ENCODE peak calls at places on chromosomes 1 and 21, in ten cellular contexts. One of them, this sample, is unnamed.

GRCh38 chr1:9263276-9263855 is 28.8 kb downstream of the H6PD start:
- DNase-seq in nephron progenitor cell: no peak
- DNase-seq in posterior cingulate gyrus: no peak
- DNase-seq in body of pancreas: no peak
- DNase-seq in left ventricle myocardium superior: no peak
- DNase-seq in AG08396: no peak
- DNase-seq in glutamatergic neuron: no peak
- DNase-seq in WTC11: no peak
- DNase-seq in stimulated activated CD8-positive, alpha-beta memory T cell treated with anti-CD3 and anti-CD28 coated beads, Interleukin-2, amount 100 ng/mL, for 48 hours: no peak
- DNase-seq in mesothelial cell of epicardium: no peak
- DNase-seq in this sample: no peak

GRCh38 chr1:62022348-62022747 is 172.3 kb upstream of the L1TD1 start:
- DNase-seq in nephron progenitor cell: no peak
- DNase-seq in posterior cingulate gyrus: no peak
- DNase-seq in body of pancreas: no peak
- DNase-seq in left ventricle myocardium superior: no peak
- DNase-seq in AG08396: no peak
- DNase-seq in glutamatergic neuron: no peak
- DNase-seq in WTC11: no peak
- DNase-seq in stimulated activated CD8-positive, alpha-beta memory T cell treated with anti-CD3 and anti-CD28 coated beads, Interleukin-2, amount 100 ng/mL, for 48 hours: no peak
- DNase-seq in mesothelial cell of epicardium: no peak
- DNase-seq in this sample: no peak

GRCh38 chr1:47608296-47608875 is 170.5 kb downstream of the FOXD2 start:
- DNase-seq in nephron progenitor cell: no peak
- DNase-seq in posterior cingulate gyrus: no peak
- DNase-seq in body of pancreas: no peak
- DNase-seq in left ventricle myocardium superior: no peak
- DNase-seq in AG08396: no peak
- DNase-seq in glutamatergic neuron: no peak
- DNase-seq in WTC11: no peak
- DNase-seq in stimulated activated CD8-positive, alpha-beta memory T cell treated with anti-CD3 and anti-CD28 coated beads, Interleukin-2, amount 100 ng/mL, for 48 hours: no peak
- DNase-seq in mesothelial cell of epicardium: no peak
- DNase-seq in this sample: no peak

GRCh38 chr1:31707711-31708110 is 3.9 kb upstream of the COL16A1 start:
- DNase-seq in nephron progenitor cell: no peak
- DNase-seq in posterior cingulate gyrus: no peak
- DNase-seq in body of pancreas: no peak
- DNase-seq in left ventricle myocardium superior: no peak
- DNase-seq in AG08396: no peak
- DNase-seq in glutamatergic neuron: no peak
- DNase-seq in WTC11: no peak
- DNase-seq in stimulated activated CD8-positive, alpha-beta memory T cell treated with anti-CD3 and anti-CD28 coated beads, Interleukin-2, amount 100 ng/mL, for 48 hours: no peak
- DNase-seq in mesothelial cell of epicardium: no peak
- DNase-seq in this sample: no peak

GRCh38 chr1:8017495-8018310 is 8.4 kb downstream of the ERRFI1 start:
- DNase-seq in nephron progenitor cell: no peak
- DNase-seq in posterior cingulate gyrus: no peak
- DNase-seq in body of pancreas: no peak
- DNase-seq in left ventricle myocardium superior: no peak
- DNase-seq in AG08396: no peak
- DNase-seq in glutamatergic neuron: no peak
- DNase-seq in WTC11: no peak
- DNase-seq in stimulated activated CD8-positive, alpha-beta memory T cell treated with anti-CD3 and anti-CD28 coated beads, Interleukin-2, amount 100 ng/mL, for 48 hours: no peak
- DNase-seq in mesothelial cell of epicardium: peak; percentile 47
- DNase-seq in this sample: no peak

GRCh38 chr1:201702936-201703335 is 126.0 kb upstream of the IPO9 start:
- DNase-seq in nephron progenitor cell: peak; percentile 45
- DNase-seq in posterior cingulate gyrus: no peak
- DNase-seq in body of pancreas: peak; percentile 81
- DNase-seq in left ventricle myocardium superior: no peak
- DNase-seq in AG08396: no peak
- DNase-seq in glutamatergic neuron: peak; percentile 75
- DNase-seq in WTC11: peak; percentile 69
- DNase-seq in stimulated activated CD8-positive, alpha-beta memory T cell treated with anti-CD3 and anti-CD28 coated beads, Interleukin-2, amount 100 ng/mL, for 48 hours: no peak
- DNase-seq in mesothelial cell of epicardium: no peak
- DNase-seq in this sample: peak; percentile 90

GRCh38 chr1:228265167-228265566 is 57.3 kb downstream of the OBSCN start:
- DNase-seq in nephron progenitor cell: no peak
- DNase-seq in posterior cingulate gyrus: no peak
- DNase-seq in body of pancreas: no peak
- DNase-seq in left ventricle myocardium superior: no peak
- DNase-seq in AG08396: peak; percentile 57
- DNase-seq in glutamatergic neuron: no peak
- DNase-seq in WTC11: no peak
- DNase-seq in stimulated activated CD8-positive, alpha-beta memory T cell treated with anti-CD3 and anti-CD28 coated beads, Interleukin-2, amount 100 ng/mL, for 48 hours: no peak
- DNase-seq in mesothelial cell of epicardium: no peak
- DNase-seq in this sample: no peak

GRCh38 chr1:203539831-203540546 is 46.0 kb downstream of the OPTC start:
- DNase-seq in nephron progenitor cell: no peak
- DNase-seq in posterior cingulate gyrus: no peak
- DNase-seq in body of pancreas: no peak
- DNase-seq in left ventricle myocardium superior: no peak
- DNase-seq in AG08396: no peak
- DNase-seq in glutamatergic neuron: no peak
- DNase-seq in WTC11: no peak
- DNase-seq in stimulated activated CD8-positive, alpha-beta memory T cell treated with anti-CD3 and anti-CD28 coated beads, Interleukin-2, amount 100 ng/mL, for 48 hours: no peak
- DNase-seq in mesothelial cell of epicardium: no peak
- DNase-seq in this sample: no peak

GRCh38 chr1:154970631-154971340 is at the start of gene SHC1:
- DNase-seq in nephron progenitor cell: peak; percentile 91
- DNase-seq in posterior cingulate gyrus: peak; percentile 88
- DNase-seq in body of pancreas: peak; percentile 80
- DNase-seq in left ventricle myocardium superior: peak; percentile 95
- DNase-seq in AG08396: peak; percentile 91
- DNase-seq in glutamatergic neuron: peak; percentile 92
- DNase-seq in WTC11: peak; percentile 96
- DNase-seq in stimulated activated CD8-positive, alpha-beta memory T cell treated with anti-CD3 and anti-CD28 coated beads, Interleukin-2, amount 100 ng/mL, for 48 hours: no peak
- DNase-seq in mesothelial cell of epicardium: peak; percentile 85
- DNase-seq in this sample: no peak

GRCh38 chr1:186985889-186986491 is 157.2 kb downstream of the PLA2G4A start:
- DNase-seq in nephron progenitor cell: peak; percentile 15
- DNase-seq in posterior cingulate gyrus: no peak
- DNase-seq in body of pancreas: no peak
- DNase-seq in left ventricle myocardium superior: no peak
- DNase-seq in AG08396: peak; percentile 18
- DNase-seq in glutamatergic neuron: no peak
- DNase-seq in WTC11: no peak
- DNase-seq in stimulated activated CD8-positive, alpha-beta memory T cell treated with anti-CD3 and anti-CD28 coated beads, Interleukin-2, amount 100 ng/mL, for 48 hours: no peak
- DNase-seq in mesothelial cell of epicardium: no peak
- DNase-seq in this sample: peak; percentile 15

GRCh38 chr21:31509108-31510017 is 150.1 kb upstream of the SOD1 start:
- DNase-seq in nephron progenitor cell: peak; percentile 15
- DNase-seq in posterior cingulate gyrus: no peak
- DNase-seq in body of pancreas: no peak
- DNase-seq in left ventricle myocardium superior: no peak
- DNase-seq in AG08396: no peak
- DNase-seq in glutamatergic neuron: no peak
- DNase-seq in WTC11: peak; percentile 82
- DNase-seq in stimulated activated CD8-positive, alpha-beta memory T cell treated with anti-CD3 and anti-CD28 coated beads, Interleukin-2, amount 100 ng/mL, for 48 hours: peak; percentile 69
- DNase-seq in mesothelial cell of epicardium: no peak
- DNase-seq in this sample: peak; percentile 13

GRCh38 chr21:9750341-9751086 is 770.9 kb upstream of the TPTE start:
- DNase-seq in nephron progenitor cell: no peak
- DNase-seq in posterior cingulate gyrus: no peak
- DNase-seq in body of pancreas: no peak
- DNase-seq in left ventricle myocardium superior: no peak
- DNase-seq in AG08396: no peak
- DNase-seq in glutamatergic neuron: no peak
- DNase-seq in WTC11: no peak
- DNase-seq in stimulated activated CD8-positive, alpha-beta memory T cell treated with anti-CD3 and anti-CD28 coated beads, Interleukin-2, amount 100 ng/mL, for 48 hours: no peak
- DNase-seq in mesothelial cell of epicardium: no peak
- DNase-seq in this sample: no peak

GRCh38 chr21:41251961-41252642 is 64.5 kb upstream of the FAM3B start:
- DNase-seq in nephron progenitor cell: no peak
- DNase-seq in posterior cingulate gyrus: no peak
- DNase-seq in body of pancreas: no peak
- DNase-seq in left ventricle myocardium superior: no peak
- DNase-seq in AG08396: peak; percentile 42
- DNase-seq in glutamatergic neuron: no peak
- DNase-seq in WTC11: no peak
- DNase-seq in stimulated activated CD8-positive, alpha-beta memory T cell treated with anti-CD3 and anti-CD28 coated beads, Interleukin-2, amount 100 ng/mL, for 48 hours: no peak
- DNase-seq in mesothelial cell of epicardium: no peak
- DNase-seq in this sample: no peak

GRCh38 chr1:119687391-119688079 is 24.2 kb upstream of the PHGDH start:
- DNase-seq in nephron progenitor cell: no peak
- DNase-seq in posterior cingulate gyrus: no peak
- DNase-seq in body of pancreas: no peak
- DNase-seq in left ventricle myocardium superior: no peak
- DNase-seq in AG08396: no peak
- DNase-seq in glutamatergic neuron: no peak
- DNase-seq in WTC11: no peak
- DNase-seq in stimulated activated CD8-positive, alpha-beta memory T cell treated with anti-CD3 and anti-CD28 coated beads, Interleukin-2, amount 100 ng/mL, for 48 hours: no peak
- DNase-seq in mesothelial cell of epicardium: no peak
- DNase-seq in this sample: no peak

GRCh38 chr1:19250629-19251304 is 557 bp downstream of the EMC1 start:
- DNase-seq in nephron progenitor cell: peak; percentile 38
- DNase-seq in posterior cingulate gyrus: no peak
- DNase-seq in body of pancreas: no peak
- DNase-seq in left ventricle myocardium superior: no peak
- DNase-seq in AG08396: peak; percentile 32
- DNase-seq in glutamatergic neuron: no peak
- DNase-seq in WTC11: no peak
- DNase-seq in stimulated activated CD8-positive, alpha-beta memory T cell treated with anti-CD3 and anti-CD28 coated beads, Interleukin-2, amount 100 ng/mL, for 48 hours: no peak
- DNase-seq in mesothelial cell of epicardium: no peak
- DNase-seq in this sample: no peak

GRCh38 chr1:54798769-54799641 is 2.1 kb downstream of the TTC22 start:
- DNase-seq in nephron progenitor cell: no peak
- DNase-seq in posterior cingulate gyrus: no peak
- DNase-seq in body of pancreas: peak; percentile 47
- DNase-seq in left ventricle myocardium superior: no peak
- DNase-seq in AG08396: no peak
- DNase-seq in glutamatergic neuron: peak; percentile 11
- DNase-seq in WTC11: no peak
- DNase-seq in stimulated activated CD8-positive, alpha-beta memory T cell treated with anti-CD3 and anti-CD28 coated beads, Interleukin-2, amount 100 ng/mL, for 48 hours: no peak
- DNase-seq in mesothelial cell of epicardium: no peak
- DNase-seq in this sample: no peak

GRCh38 chr1:32071758-32072621 is 749 bp upstream of the TMEM39B start:
- DNase-seq in nephron progenitor cell: no peak
- DNase-seq in posterior cingulate gyrus: no peak
- DNase-seq in body of pancreas: no peak
- DNase-seq in left ventricle myocardium superior: no peak
- DNase-seq in AG08396: peak; percentile 44
- DNase-seq in glutamatergic neuron: no peak
- DNase-seq in WTC11: no peak
- DNase-seq in stimulated activated CD8-positive, alpha-beta memory T cell treated with anti-CD3 and anti-CD28 coated beads, Interleukin-2, amount 100 ng/mL, for 48 hours: no peak
- DNase-seq in mesothelial cell of epicardium: no peak
- DNase-seq in this sample: no peak

GRCh38 chr1:175783126-175783722 is 39.8 kb upstream of the TNR start:
- DNase-seq in nephron progenitor cell: no peak
- DNase-seq in posterior cingulate gyrus: no peak
- DNase-seq in body of pancreas: no peak
- DNase-seq in left ventricle myocardium superior: no peak
- DNase-seq in AG08396: no peak
- DNase-seq in glutamatergic neuron: no peak
- DNase-seq in WTC11: no peak
- DNase-seq in stimulated activated CD8-positive, alpha-beta memory T cell treated with anti-CD3 and anti-CD28 coated beads, Interleukin-2, amount 100 ng/mL, for 48 hours: no peak
- DNase-seq in mesothelial cell of epicardium: no peak
- DNase-seq in this sample: no peak

GRCh38 chr21:23026878-23027277 is 2028.7 kb downstream of the NCAM2 start:
- DNase-seq in nephron progenitor cell: no peak
- DNase-seq in posterior cingulate gyrus: no peak
- DNase-seq in body of pancreas: no peak
- DNase-seq in left ventricle myocardium superior: no peak
- DNase-seq in AG08396: no peak
- DNase-seq in glutamatergic neuron: no peak
- DNase-seq in WTC11: no peak
- DNase-seq in stimulated activated CD8-positive, alpha-beta memory T cell treated with anti-CD3 and anti-CD28 coated beads, Interleukin-2, amount 100 ng/mL, for 48 hours: no peak
- DNase-seq in mesothelial cell of epicardium: no peak
- DNase-seq in this sample: no peak

GRCh38 chr1:176603696-176604095 is 140.7 kb downstream of the PAPPA2 start:
- DNase-seq in nephron progenitor cell: no peak
- DNase-seq in posterior cingulate gyrus: no peak
- DNase-seq in body of pancreas: no peak
- DNase-seq in left ventricle myocardium superior: no peak
- DNase-seq in AG08396: no peak
- DNase-seq in glutamatergic neuron: no peak
- DNase-seq in WTC11: no peak
- DNase-seq in stimulated activated CD8-positive, alpha-beta memory T cell treated with anti-CD3 and anti-CD28 coated beads, Interleukin-2, amount 100 ng/mL, for 48 hours: no peak
- DNase-seq in mesothelial cell of epicardium: no peak
- DNase-seq in this sample: no peak

This sample was measured in NCI-H187.